ENCODE peak calls at places on chromosomes 13 and 19, in seven cellular contexts. One of them, this sample, is unnamed.

GRCh38 chr13:73417012-73417615 is 358.3 kb downstream of the KLF5 start:
- DNase-seq in CD8-positive, alpha-beta T cell: no peak
- DNase-seq in HFFc6: no peak
- DNase-seq in WERI-Rb-1: no peak
- DNase-seq in transverse colon: no peak
- DNase-seq in BE2C: no peak
- DNase-seq in psoas muscle: no peak
- DNase-seq in this sample: no peak

GRCh38 chr13:41720839-41721561 is 239.9 kb downstream of the VWA8 start:
- DNase-seq in CD8-positive, alpha-beta T cell: no peak
- DNase-seq in HFFc6: no peak
- DNase-seq in WERI-Rb-1: no peak
- DNase-seq in transverse colon: no peak
- DNase-seq in BE2C: no peak
- DNase-seq in psoas muscle: no peak
- DNase-seq in this sample: no peak

GRCh38 chr19:45693168-45693788 is 812 bp downstream of the QPCTL start:
- DNase-seq in CD8-positive, alpha-beta T cell: peak; percentile 50
- DNase-seq in HFFc6: peak; percentile 58
- DNase-seq in WERI-Rb-1: peak; percentile 81
- DNase-seq in transverse colon: peak; percentile 89
- DNase-seq in BE2C: peak; percentile 91
- DNase-seq in psoas muscle: peak; percentile 89
- DNase-seq in this sample: peak; percentile 89

GRCh38 chr19:33428627-33429013 is 55.1 kb downstream of the CEBPG start:
- DNase-seq in CD8-positive, alpha-beta T cell: no peak
- DNase-seq in HFFc6: no peak
- DNase-seq in WERI-Rb-1: no peak
- DNase-seq in transverse colon: no peak
- DNase-seq in BE2C: no peak
- DNase-seq in psoas muscle: peak; percentile 2
- DNase-seq in this sample: no peak

GRCh38 chr19:14432817-14433453 is at the start of gene PKN1:
- DNase-seq in CD8-positive, alpha-beta T cell: no peak
- DNase-seq in HFFc6: no peak
- DNase-seq in WERI-Rb-1: peak; percentile 70
- DNase-seq in transverse colon: peak; percentile 59
- DNase-seq in BE2C: peak; percentile 74
- DNase-seq in psoas muscle: peak; percentile 74
- DNase-seq in this sample: peak; percentile 84

GRCh38 chr19:51295382-51296126 is 15.9 kb upstream of the IGLON5 start:
- DNase-seq in CD8-positive, alpha-beta T cell: no peak
- DNase-seq in HFFc6: no peak
- DNase-seq in WERI-Rb-1: no peak
- DNase-seq in transverse colon: no peak
- DNase-seq in BE2C: no peak
- DNase-seq in psoas muscle: no peak
- DNase-seq in this sample: no peak

GRCh38 chr19:55590109-55590508 is 9.2 kb downstream of the FIZ1 start:
- DNase-seq in CD8-positive, alpha-beta T cell: no peak
- DNase-seq in HFFc6: no peak
- DNase-seq in WERI-Rb-1: no peak
- DNase-seq in transverse colon: no peak
- DNase-seq in BE2C: no peak
- DNase-seq in psoas muscle: no peak
- DNase-seq in this sample: no peak

GRCh38 chr19:39032164-39032918 is at the start of gene FBXO27:
- DNase-seq in CD8-positive, alpha-beta T cell: no peak
- DNase-seq in HFFc6: no peak
- DNase-seq in WERI-Rb-1: peak; percentile 55
- DNase-seq in transverse colon: peak; percentile 10
- DNase-seq in BE2C: no peak
- DNase-seq in psoas muscle: no peak
- DNase-seq in this sample: peak; percentile 35

GRCh38 chr19:12974301-12975220 is 5.2 kb downstream of the DAND5 start:
- DNase-seq in CD8-positive, alpha-beta T cell: no peak
- DNase-seq in HFFc6: no peak
- DNase-seq in WERI-Rb-1: no peak
- DNase-seq in transverse colon: no peak
- DNase-seq in BE2C: peak; percentile 41
- DNase-seq in psoas muscle: no peak
- DNase-seq in this sample: no peak

GRCh38 chr19:31985001-31985605 is 360.3 kb upstream of the ZNF507 start:
- DNase-seq in CD8-positive, alpha-beta T cell: no peak
- DNase-seq in HFFc6: no peak
- DNase-seq in WERI-Rb-1: no peak
- DNase-seq in transverse colon: no peak
- DNase-seq in BE2C: no peak
- DNase-seq in psoas muscle: no peak
- DNase-seq in this sample: no peak

GRCh38 chr19:43809762-43810696 is 7.8 kb upstream of the LYPD5 start:
- DNase-seq in CD8-positive, alpha-beta T cell: no peak
- DNase-seq in HFFc6: peak; percentile 66
- DNase-seq in WERI-Rb-1: no peak
- DNase-seq in transverse colon: no peak
- DNase-seq in BE2C: no peak
- DNase-seq in psoas muscle: no peak
- DNase-seq in this sample: peak; percentile 67

GRCh38 chr19:17512574-17512939 is 1.1 kb downstream of the PGLS start:
- DNase-seq in CD8-positive, alpha-beta T cell: no peak
- DNase-seq in HFFc6: no peak
- DNase-seq in WERI-Rb-1: no peak
- DNase-seq in transverse colon: peak; percentile 40
- DNase-seq in BE2C: no peak
- DNase-seq in psoas muscle: no peak
- DNase-seq in this sample: no peak
- TF ChIP-seq CTCF in CD8-positive, alpha-beta T cell: no peak
- TF ChIP-seq CTCF in HFFc6: no peak
- TF ChIP-seq CTCF in WERI-Rb-1: no peak
- TF ChIP-seq CTCF in transverse colon: no peak
- TF ChIP-seq CTCF in BE2C: no peak
- TF ChIP-seq CTCF in psoas muscle: no peak
- TF ChIP-seq CTCF in this sample: no peak

GRCh38 chr19:41187884-41188279 is 5.1 kb upstream of the CYP2S1 start:
- DNase-seq in CD8-positive, alpha-beta T cell: no peak
- DNase-seq in HFFc6: no peak
- DNase-seq in WERI-Rb-1: no peak
- DNase-seq in transverse colon: no peak
- DNase-seq in BE2C: no peak
- DNase-seq in psoas muscle: no peak
- DNase-seq in this sample: no peak
- TF ChIP-seq CTCF in CD8-positive, alpha-beta T cell: no peak
- TF ChIP-seq CTCF in HFFc6: no peak
- TF ChIP-seq CTCF in WERI-Rb-1: no peak
- TF ChIP-seq CTCF in transverse colon: no peak
- TF ChIP-seq CTCF in BE2C: no peak
- TF ChIP-seq CTCF in psoas muscle: no peak
- TF ChIP-seq CTCF in this sample: no peak

GRCh38 chr19:2055871-2056809 is 5.1 kb upstream of the MKNK2 start:
- DNase-seq in CD8-positive, alpha-beta T cell: no peak
- DNase-seq in HFFc6: peak; percentile 43
- DNase-seq in WERI-Rb-1: no peak
- DNase-seq in transverse colon: peak; percentile 74
- DNase-seq in BE2C: no peak
- DNase-seq in psoas muscle: peak; percentile 77
- DNase-seq in this sample: peak; percentile 59
- TF ChIP-seq CTCF in CD8-positive, alpha-beta T cell: no peak
- TF ChIP-seq CTCF in HFFc6: peak; percentile 19
- TF ChIP-seq CTCF in WERI-Rb-1: no peak
- TF ChIP-seq CTCF in transverse colon: no peak
- TF ChIP-seq CTCF in BE2C: no peak
- TF ChIP-seq CTCF in psoas muscle: no peak
- TF ChIP-seq CTCF in this sample: no peak

DNA sequence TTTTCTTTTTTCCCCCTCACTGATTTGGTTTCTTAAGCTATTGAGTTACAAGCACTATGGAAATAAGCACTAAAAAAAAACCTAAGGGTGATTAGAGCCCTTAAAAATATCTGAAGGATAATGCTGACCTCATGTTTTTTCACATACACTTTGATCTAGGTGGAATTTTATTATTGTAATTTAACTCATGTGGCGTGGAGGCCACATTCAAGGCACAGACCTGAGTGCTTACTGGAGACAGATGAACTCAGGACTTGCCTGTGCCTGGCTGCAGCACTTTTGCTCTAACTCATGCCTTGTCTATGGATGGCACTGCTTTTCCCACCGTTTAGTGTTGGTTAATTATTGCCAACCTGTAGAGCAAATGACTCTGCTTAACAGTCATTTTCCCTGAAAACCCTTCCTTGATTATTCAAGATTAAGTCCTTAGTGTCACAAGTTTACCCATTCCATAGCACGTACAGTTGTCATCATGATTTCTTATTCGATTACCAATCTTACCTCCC is 541.4 kb downstream of the GPC6 start:
- DNase-seq in CD8-positive, alpha-beta T cell: no peak
- DNase-seq in HFFc6: no peak
- DNase-seq in WERI-Rb-1: no peak
- DNase-seq in transverse colon: no peak
- DNase-seq in BE2C: no peak
- DNase-seq in psoas muscle: no peak
- DNase-seq in this sample: peak; percentile 34
- TF ChIP-seq CTCF in CD8-positive, alpha-beta T cell: no peak
- TF ChIP-seq CTCF in HFFc6: no peak
- TF ChIP-seq CTCF in WERI-Rb-1: no peak
- TF ChIP-seq CTCF in transverse colon: no peak
- TF ChIP-seq CTCF in BE2C: no peak
- TF ChIP-seq CTCF in psoas muscle: no peak
- TF ChIP-seq CTCF in this sample: no peak

GRCh38 chr19:18401580-18402112 is 4.2 kb upstream of the LRRC25 start:
- DNase-seq in CD8-positive, alpha-beta T cell: no peak
- DNase-seq in HFFc6: peak; percentile 58
- DNase-seq in WERI-Rb-1: no peak
- DNase-seq in transverse colon: peak; percentile 85
- DNase-seq in BE2C: no peak
- DNase-seq in psoas muscle: peak; percentile 84
- DNase-seq in this sample: peak; percentile 90
- TF ChIP-seq CTCF in CD8-positive, alpha-beta T cell: no peak
- TF ChIP-seq CTCF in HFFc6: peak; percentile 57
- TF ChIP-seq CTCF in WERI-Rb-1: peak; percentile 29
- TF ChIP-seq CTCF in transverse colon: peak; percentile 55
- TF ChIP-seq CTCF in BE2C: no peak
- TF ChIP-seq CTCF in psoas muscle: peak; percentile 14
- TF ChIP-seq CTCF in this sample: peak; percentile 53

DNA sequence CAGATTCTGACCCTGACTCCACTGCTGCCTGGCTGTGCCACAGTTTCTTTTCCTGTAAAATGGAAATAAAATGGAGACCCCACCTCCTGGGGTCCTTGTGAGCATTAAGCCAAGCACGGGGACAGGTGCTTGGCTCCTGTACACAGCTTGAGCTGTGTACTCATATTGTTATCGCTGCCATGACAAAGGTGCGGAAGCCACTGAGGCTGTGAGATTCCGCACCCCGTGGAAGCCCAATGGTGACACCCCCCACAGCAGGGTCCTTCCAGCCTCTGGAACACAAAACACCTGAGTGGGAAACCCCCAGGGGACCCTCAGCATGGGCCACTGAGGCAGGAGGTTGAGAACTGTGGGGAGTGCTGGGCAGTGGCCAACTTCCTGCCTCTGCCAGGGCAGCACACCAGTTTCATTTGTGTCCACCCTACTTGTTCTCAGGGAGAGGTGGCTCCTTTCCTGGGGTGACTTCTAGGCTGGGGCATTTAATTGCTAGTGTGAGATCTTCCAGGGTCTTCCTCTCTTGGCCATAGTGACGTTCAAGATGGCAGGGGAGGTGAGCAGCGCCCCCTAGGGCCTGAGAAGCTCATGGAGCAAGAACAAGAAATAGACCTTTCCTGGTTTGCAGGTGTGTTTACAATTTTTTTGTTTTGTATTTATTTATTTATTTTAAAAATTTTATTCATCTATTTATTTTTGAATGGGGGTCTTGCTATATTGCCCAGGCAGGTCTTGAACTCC is 5.4 kb upstream of the JSRP1 start:
- DNase-seq in CD8-positive, alpha-beta T cell: no peak
- DNase-seq in HFFc6: no peak
- DNase-seq in WERI-Rb-1: no peak
- DNase-seq in transverse colon: peak; percentile 66
- DNase-seq in BE2C: peak; percentile 53
- DNase-seq in psoas muscle: peak; percentile 76
- DNase-seq in this sample: no peak
- TF ChIP-seq CTCF in CD8-positive, alpha-beta T cell: peak; percentile 58
- TF ChIP-seq CTCF in HFFc6: peak; percentile 81
- TF ChIP-seq CTCF in WERI-Rb-1: peak; percentile 67
- TF ChIP-seq CTCF in transverse colon: peak; percentile 56
- TF ChIP-seq CTCF in BE2C: peak; percentile 75
- TF ChIP-seq CTCF in psoas muscle: peak; percentile 53
- TF ChIP-seq CTCF in this sample: peak; percentile 42

This sample was measured in hepatocyte.